ENCODE peak calls at places on chromosomes 2 and 18, in five cellular contexts. X is ovary; K is NCI-H1417 treated with DMSO at 0.1 percent for 48 hours; L is effector memory CD4-positive, alpha-beta T cell; C is mesenteric fat pad. R is an unnamed sample.

GRCh38 chr2:34961822-34962221 is 1362.7 kb upstream of the FAM98A start:
- DNase-seq in X (no peak), K (no peak), L (no peak), C (no peak), R (no peak)

GRCh38 chr18:3599861-3600260 is 149.9 kb downstream of the TGIF1 start:
- DNase-seq in X (no peak), K (no peak), L (no peak), C (no peak), R (no peak)

GRCh38 chr2:236545814-236546480 is 23.7 kb upstream of the ACKR3 start:
- DNase-seq in X (no peak), K (no peak), L (no peak), C (no peak), R (no peak)

GRCh38 chr2:11579867-11580659 is 46.2 kb downstream of the GREB1 start:
- DNase-seq in X (peak), K (no peak), L (no peak), C (no peak), R (no peak)

GRCh38 chr2:27771202-27771547 is 344 bp upstream of the MRPL33 start:
- DNase-seq in X (no peak), K (no peak), L (no peak), C (no peak), R (no peak)

GRCh38 chr2:100242891-100243670 is 79.2 kb downstream of the LONRF2 start:
- DNase-seq in X (peak), K (no peak), L (peak), C (no peak), R (peak)

GRCh38 chr2:46470114-46470628 is 9.2 kb upstream of the TMEM247 start:
- DNase-seq in X (no peak), K (no peak), L (no peak), C (no peak), R (no peak)

GRCh38 chr18:3594760-3595241 is 144.8 kb downstream of the TGIF1 start:
- DNase-seq in X (peak), K (no peak), L (no peak), C (no peak), R (no peak)

GRCh38 chr2:26330114-26330581 is 15.8 kb upstream of the SELENOI start:
- DNase-seq in X (peak), K (peak), L (peak), C (no peak), R (peak)

GRCh38 chr2:74244286-74244685 is 45.9 kb downstream of the MTHFD2 start:
- DNase-seq in X (no peak), K (no peak), L (no peak), C (no peak), R (no peak)

GRCh38 chr18:60259052-60259681 is 113.4 kb downstream of the MC4R start:
- DNase-seq in X (no peak), K (no peak), L (no peak), C (no peak), R (no peak)

GRCh38 chr2:97779141-97779540 is 65.8 kb downstream of the ZAP70 start:
- DNase-seq in X (no peak), K (no peak), L (no peak), C (no peak), R (no peak)

GRCh38 chr18:73614812-73615211 is 532.8 kb downstream of the FBXO15 start:
- DNase-seq in X (no peak), K (no peak), L (no peak), C (no peak), R (no peak)

GRCh38 chr2:152440049-152440448 is 105.1 kb downstream of the FMNL2 start:
- DNase-seq in X (no peak), K (no peak), L (no peak), C (no peak), R (no peak)

GRCh38 chr2:74025971-74026612 is 41.4 kb downstream of the TET3 start:
- DNase-seq in X (no peak), K (no peak), L (no peak), C (no peak), R (no peak)

GRCh38 chr2:36058953-36059352 is 296.6 kb upstream of the CRIM1 start:
- DNase-seq in X (no peak), K (no peak), L (no peak), C (no peak), R (no peak)

GRCh38 chr2:217691920-217692666 is 310.7 kb downstream of the TNS1 start:
- DNase-seq in X (no peak), K (no peak), L (no peak), C (no peak), R (no peak)